ENCODE peak calls at places on chromosomes 12 and 14, in four cellular contexts. R is SK-N-SH, W is HepG2, F is GM12878. N is an unnamed sample.

GRCh38 chr12:96402061-96402460 is 1.8 kb upstream of the CDK17 start:
- DNase-seq in F (no peak), W (no peak), R (no peak), N (no peak)

GRCh38 chr12:13610280-13610679 is 371.1 kb downstream of the GRIN2B start:
- DNase-seq in F (no peak), W (no peak), R (no peak), N (no peak)

GRCh38 chr14:98173291-98173690 is 1098.7 kb downstream of the BCL11B start:
- DNase-seq in F (no peak), W (no peak), R (no peak), N (no peak)

GRCh38 chr14:66662374-66662773 is 154.4 kb downstream of the GPHN start:
- DNase-seq in R (no peak), F (no peak), W (peak), N (no peak)

GRCh38 chr12:122878780-122879612 is 16.9 kb downstream of the VPS37B start:
- DNase-seq in W (no peak), F (no peak), R (no peak), N (no peak)

GRCh38 chr14:102893452-102893851 is 29.0 kb upstream of the AMN start:
- DNase-seq in W (no peak), F (peak), R (no peak), N (no peak)

GRCh38 chr12:10361622-10362021 is 28.2 kb downstream of the KLRK1 start:
- DNase-seq in F (no peak), W (peak), R (no peak), N (no peak)

GRCh38 chr12:19808371-19808770 is 369.1 kb downstream of the AEBP2 start:
- DNase-seq in W (no peak), F (no peak), R (no peak), N (no peak)

GRCh38 chr12:108508243-108508642 is 6.8 kb upstream of the FICD start:
- DNase-seq in R (no peak), W (no peak), F (no peak), N (no peak)

GRCh38 chr14:72958548-72958947 is 32.3 kb downstream of the DCAF4 start:
- DNase-seq in W (no peak), R (no peak), F (no peak), N (no peak)

GRCh38 chr14:102374264-102374663 is 11.5 kb downstream of the TECPR2 start:
- DNase-seq in F (no peak), W (no peak), R (no peak), N (no peak)

GRCh38 chr12:49212572-49212971 is 23.7 kb upstream of the TUBA1A start:
- DNase-seq in F (no peak), R (no peak), W (no peak), N (no peak)

GRCh38 chr14:31950760-31951637 is 126.1 kb upstream of the ARHGAP5 start:
- DNase-seq in R (peak), W (no peak), F (no peak), N (peak)

GRCh38 chr12:55982319-55982936 is 8.6 kb downstream of the RAB5B start:
- DNase-seq in W (no peak), F (peak), R (no peak), N (no peak)

GRCh38 chr14:97723834-97724770 is 926.9 kb downstream of the VRK1 start:
- DNase-seq in F (no peak), W (no peak), R (no peak), N (peak)

GRCh38 chr14:89747146-89747545 is 207.4 kb downstream of the EFCAB11 start:
- DNase-seq in F (no peak), R (no peak), W (no peak), N (no peak)

GRCh38 chr14:89748004-89748403 is 206.5 kb downstream of the EFCAB11 start:
- DNase-seq in F (no peak), W (no peak), R (no peak), N (no peak)

GRCh38 chr14:89743828-89744227 is 210.7 kb downstream of the EFCAB11 start:
- DNase-seq in R (no peak), W (no peak), F (no peak), N (no peak)

GRCh38 chr14:89746135-89746534 is 208.4 kb downstream of the EFCAB11 start:
- DNase-seq in R (no peak), W (no peak), F (no peak), N (no peak)

DNA sequence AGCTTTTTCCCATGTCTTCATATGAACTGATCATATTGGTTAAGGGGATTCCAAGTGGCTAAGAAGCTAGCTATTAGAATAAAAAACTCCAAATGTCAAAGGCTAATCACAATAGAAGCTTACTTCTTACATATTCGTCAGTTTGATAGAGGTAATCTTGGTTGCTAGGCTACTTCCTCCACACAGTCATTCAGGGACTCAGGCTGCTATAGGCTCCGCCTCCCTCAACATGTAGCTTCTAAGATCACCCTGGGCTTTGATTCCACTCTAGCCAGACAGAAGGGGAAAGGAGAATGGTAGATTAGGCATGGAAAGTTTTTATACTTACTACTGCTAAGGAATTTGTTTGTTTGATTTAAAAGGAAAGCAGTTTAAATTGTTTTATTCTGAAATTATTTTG is 207.9 kb downstream of the EFCAB11 start:
- DNase-seq in R (no peak), F (no peak), W (no peak), N (no peak)
- TF ChIP-seq PBX3 in R (no peak), F (no peak), W (no peak), N (no peak)

GRCh38 chr14:23114120-23114458 is 5.0 kb downstream of the CEBPE start:
- DNase-seq in F (no peak), W (no peak), R (no peak), N (no peak)

GRCh38 chr14:23115918-23116317 is 3.1 kb downstream of the CEBPE start:
- DNase-seq in W (no peak), F (no peak), R (no peak), N (no peak)

GRCh38 chr14:23113346-23114119 is 5.5 kb downstream of the CEBPE start:
- DNase-seq in W (no peak), R (no peak), F (no peak), N (no peak)

GRCh38 chr14:23114669-23115491 is 4.2 kb downstream of the CEBPE start:
- DNase-seq in W (peak), F (no peak), R (peak), N (peak)

GRCh38 chr14:23115492-23115850 is 3.6 kb downstream of the CEBPE start:
- DNase-seq in W (no peak), R (no peak), F (no peak), N (no peak)
- H3K4me2 ChIP-seq in W (no peak), R (peak), F (no peak), N (peak)

GRCh38 chr12:1500095-1500801 is 94.1 kb downstream of the FBXL14 start:
- DNase-seq in W (no peak), R (no peak), F (no peak), N (no peak)
- TF ChIP-seq PBX3 in W (no peak), R (peak), F (no peak), N (no peak)

DNA sequence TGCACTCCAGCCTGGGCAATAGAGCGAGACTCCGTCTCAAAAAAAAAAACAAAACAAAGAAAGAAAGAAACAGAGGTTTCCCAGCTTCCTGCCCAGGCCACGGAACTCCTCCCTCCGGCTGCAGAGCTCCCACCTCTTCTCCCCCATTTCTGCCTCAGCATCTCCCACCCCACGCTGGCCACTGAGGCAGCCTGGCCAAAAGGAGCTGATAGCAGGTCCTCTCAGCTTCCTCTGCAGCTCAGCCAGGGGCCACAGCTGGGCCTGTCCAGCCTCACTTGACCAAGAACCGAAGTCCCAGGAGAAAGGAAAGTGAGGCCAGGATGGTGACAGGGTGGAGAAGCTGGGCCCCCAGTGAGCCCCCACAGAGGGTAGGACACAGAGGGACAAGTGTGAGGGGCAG is 33.4 kb upstream of the CD9 start:
- DNase-seq in W (no peak), F (no peak), R (no peak), N (no peak)
- H3K4me2 ChIP-seq in W (no peak), F (peak), R (peak), N (peak)

GRCh38 chr14:34072401-34072800 is 121.5 kb upstream of the EGLN3 start:
- DNase-seq in F (no peak), W (no peak), R (no peak), N (no peak)

GRCh38 chr14:34078117-34078743 is 127.4 kb upstream of the EGLN3 start:
- DNase-seq in R (no peak), F (no peak), W (no peak), N (peak)

GRCh38 chr14:34072921-34073320 is 122.0 kb upstream of the EGLN3 start:
- DNase-seq in F (no peak), W (no peak), R (no peak), N (no peak)

GRCh38 chr14:34075826-34076225 is 125.0 kb upstream of the EGLN3 start:
- DNase-seq in W (no peak), F (no peak), R (no peak), N (no peak)

DNA sequence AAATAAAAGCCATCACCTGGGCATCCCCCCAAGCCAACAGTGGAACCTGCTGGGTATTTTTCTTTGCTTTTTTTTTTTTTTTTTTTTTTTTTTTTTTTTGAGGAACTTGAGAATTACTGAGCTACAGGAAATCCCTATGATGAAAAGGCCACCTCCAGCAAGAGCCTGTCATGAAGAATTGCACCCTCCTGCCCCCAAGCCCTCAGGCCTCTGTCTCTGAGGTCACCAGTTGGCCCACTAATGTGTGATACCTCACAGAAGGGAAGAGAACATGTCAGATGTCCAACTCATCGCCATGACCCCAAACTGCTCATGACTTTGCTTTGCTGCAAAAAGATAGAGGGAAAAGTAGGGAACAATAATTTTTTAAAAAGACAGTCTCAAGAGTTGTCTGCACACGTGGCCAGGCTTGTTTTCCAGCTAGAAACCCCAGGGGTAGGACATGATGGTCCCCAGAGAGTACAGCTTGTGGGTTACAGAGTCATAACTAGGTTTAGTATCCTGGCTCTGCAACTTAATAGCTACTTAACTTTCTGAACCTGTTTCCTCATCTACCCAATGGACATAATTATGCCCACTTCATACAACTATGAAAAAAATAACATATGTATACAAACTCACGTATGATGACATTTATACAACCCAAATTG is 124.3 kb upstream of the EGLN3 start:
- DNase-seq in W (no peak), F (no peak), R (no peak), N (no peak)
- TF ChIP-seq PBX3 in W (no peak), F (no peak), R (no peak), N (no peak)

GRCh38 chr14:56423591-56423991 is 156.0 kb upstream of the TMEM260 start:
- DNase-seq in F (no peak), R (no peak), W (no peak), N (no peak)

GRCh38 chr14:56417173-56417572 is 162.4 kb upstream of the TMEM260 start:
- DNase-seq in W (no peak), F (no peak), R (no peak), N (no peak)

GRCh38 chr14:56422703-56423213 is 156.8 kb upstream of the TMEM260 start:
- DNase-seq in W (peak), R (peak), F (no peak), N (peak)
- H3K4me2 ChIP-seq in W (no peak), R (no peak), F (no peak), N (no peak)

DNA sequence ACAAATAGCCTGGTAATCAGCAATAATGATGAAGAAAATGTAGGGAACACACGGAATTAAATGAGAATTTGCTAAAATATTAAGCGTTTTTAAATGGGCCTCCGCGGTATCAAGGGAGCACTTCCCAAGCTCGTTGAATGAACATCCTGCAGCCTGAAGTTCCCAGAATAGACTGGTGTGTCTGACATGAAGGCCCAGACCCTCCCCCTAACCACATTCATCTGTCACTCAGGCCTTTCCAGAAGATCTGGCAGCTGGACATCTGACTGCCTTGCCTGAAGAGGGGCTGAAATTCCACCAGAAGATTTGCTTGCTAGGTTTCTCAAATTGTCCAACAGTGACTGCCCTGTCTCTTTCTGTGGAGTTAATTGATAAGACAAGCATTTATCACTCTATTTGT is 127.3 kb downstream of the CCDC60 start:
- DNase-seq in W (no peak), F (no peak), R (no peak), N (no peak)
- TF ChIP-seq PBX3 in W (no peak), F (no peak), R (no peak), N (no peak)